ENCODE peak calls at places on chromosomes 2 and 18, in seven cellular contexts. N is neural crest cell, V is kidney epithelial cell, O is endodermal cell, H is upper lobe of right lung, Z is adrenal gland, B is BJ. C is an unnamed sample.

GRCh38 chr2:113203217-113203530 is 29.4 kb downstream of the PSD4 start:
- DNase-seq in N (no peak), V (no peak), O (no peak), H (no peak), Z (no peak), B (no peak), C (no peak)

GRCh38 chr2:145036421-145036901 is 516.5 kb upstream of the ZEB2 start:
- DNase-seq in N (no peak), V (no peak), O (no peak), H (no peak), Z (no peak), B (no peak), C (no peak)

GRCh38 chr18:43563780-43564179 is 286.5 kb upstream of the SYT4 start:
- DNase-seq in N (peak; percentile 32), V (no peak), O (peak; percentile 63), H (no peak), Z (peak; percentile 59), B (no peak), C (no peak)

GRCh38 chr2:229273384-229274338 is 2.6 kb upstream of the PID1 start:
- DNase-seq in N (peak; percentile 47), V (peak; percentile 58), O (peak; percentile 91), H (peak; percentile 74), Z (peak; percentile 74), B (no peak), C (peak; percentile 50)

GRCh38 chr2:113136828-113137775 is 9.7 kb downstream of the IL1RN start:
- DNase-seq in N (peak; percentile 60), V (no peak), O (peak; percentile 74), H (no peak), Z (no peak), B (no peak), C (no peak)

GRCh38 chr2:31935370-31935769 is 75.4 kb downstream of the MEMO1 start:
- DNase-seq in N (no peak), V (no peak), O (no peak), H (no peak), Z (no peak), B (no peak), C (no peak)

GRCh38 chr2:196590286-196590685 is 49.2 kb upstream of the CCDC150 start:
- DNase-seq in N (no peak), V (no peak), O (no peak), H (no peak), Z (no peak), B (no peak), C (no peak)

GRCh38 chr2:54634564-54635511 is 88.6 kb upstream of the EML6 start:
- DNase-seq in N (peak; percentile 20), V (peak; percentile 88), O (no peak), H (no peak), Z (peak; percentile 81), B (peak; percentile 51), C (no peak)

GRCh38 chr2:214139630-214140284 is 271.1 kb upstream of the VWC2L start:
- DNase-seq in N (no peak), V (no peak), O (no peak), H (no peak), Z (no peak), B (peak; percentile 13), C (no peak)

GRCh38 chr18:79615091-79615490 is 64.5 kb upstream of the CTDP1 start:
- DNase-seq in N (no peak), V (no peak), O (no peak), H (peak; percentile 36), Z (no peak), B (no peak), C (no peak)

GRCh38 chr2:220969348-220969747 is 602.8 kb downstream of the EPHA4 start:
- DNase-seq in N (no peak), V (no peak), O (no peak), H (no peak), Z (no peak), B (no peak), C (no peak)

GRCh38 chr2:101972621-101973434 is 18.9 kb upstream of the IL1R2 start:
- DNase-seq in N (no peak), V (no peak), O (no peak), H (no peak), Z (peak; percentile 42), B (peak; percentile 96), C (no peak)

GRCh38 chr2:223993634-223994232 is 36.5 kb downstream of the MRPL44 start:
- DNase-seq in N (peak; percentile 60), V (peak; percentile 47), O (peak; percentile 85), H (no peak), Z (peak; percentile 48), B (no peak), C (peak; percentile 34)

GRCh38 chr2:222610746-222611145 is 45.1 kb downstream of the FARSB start:
- DNase-seq in N (no peak), V (no peak), O (no peak), H (no peak), Z (no peak), B (no peak), C (no peak)

GRCh38 chr18:48529796-48530195 is 9.0 kb upstream of the CTIF start:
- DNase-seq in N (no peak), V (peak; percentile 91), O (peak; percentile 39), H (no peak), Z (no peak), B (no peak), C (no peak)

GRCh38 chr2:239279508-239280295 is 121.1 kb downstream of the HDAC4 start:
- DNase-seq in N (no peak), V (no peak), O (peak; percentile 34), H (peak; percentile 51), Z (peak; percentile 11), B (no peak), C (no peak)

GRCh38 chr2:4255491-4255890 is 552.1 kb downstream of the DCDC2C start:
- DNase-seq in N (no peak), V (no peak), O (no peak), H (no peak), Z (no peak), B (no peak), C (no peak)

GRCh38 chr2:169107645-169108044 is 38.3 kb downstream of the DHRS9 start:
- DNase-seq in N (no peak), V (no peak), O (no peak), H (no peak), Z (no peak), B (no peak), C (no peak)

GRCh38 chr2:195561205-195562032 is 95.6 kb upstream of the SLC39A10 start:
- DNase-seq in N (no peak), V (peak; percentile 51), O (no peak), H (no peak), Z (no peak), B (peak; percentile 94), C (peak; percentile 92)

GRCh38 chr2:111030271-111030891 is 90.3 kb upstream of the BCL2L11 start:
- DNase-seq in N (no peak), V (peak; percentile 51), O (peak; percentile 42), H (no peak), Z (no peak), B (no peak), C (no peak)

GRCh38 chr18:3595282-3596273 is 145.6 kb downstream of the TGIF1 start:
- DNase-seq in N (no peak), V (peak; percentile 99), O (peak; percentile 61), H (no peak), Z (peak; percentile 81), B (peak; percentile 88), C (peak; percentile 99)

GRCh38 chr2:107303964-107304363 is 418.0 kb upstream of the ST6GAL2 start:
- DNase-seq in N (no peak), V (peak; percentile 14), O (no peak), H (no peak), Z (no peak), B (no peak), C (peak; percentile 37)

GRCh38 chr2:67215214-67215613 is 181.9 kb upstream of the ETAA1 start:
- DNase-seq in N (peak; percentile 58), V (no peak), O (peak; percentile 93), H (peak; percentile 77), Z (peak; percentile 67), B (no peak), C (peak; percentile 18)

GRCh38 chr18:45106331-45106774 is 425.7 kb downstream of the SETBP1 start:
- DNase-seq in N (no peak), V (no peak), O (no peak), H (no peak), Z (no peak), B (peak; percentile 26), C (no peak)

GRCh38 chr2:70143314-70144150 is 47.3 kb downstream of the C2orf42 start:
- DNase-seq in N (no peak), V (no peak), O (peak; percentile 68), H (peak; percentile 64), Z (peak; percentile 78), B (no peak), C (no peak)

GRCh38 chr2:15890936-15891905 is 49.1 kb upstream of the MYCN start:
- DNase-seq in N (no peak), V (peak; percentile 34), O (peak; percentile 62), H (no peak), Z (no peak), B (no peak), C (no peak)

GRCh38 chr2:189347540-189347939 is 93.7 kb upstream of the WDR75 start:
- DNase-seq in N (no peak), V (peak; percentile 79), O (no peak), H (no peak), Z (peak; percentile 82), B (peak; percentile 79), C (peak; percentile 70)
- TF ChIP-seq CTCF in N (no peak), V (peak; percentile 9), O (peak; percentile 46), H (peak; percentile 24), Z (no peak), B (peak; percentile 10), C (peak; percentile 9)

GRCh38 chr2:180564051-180564450 is 416.4 kb upstream of the UBE2E3 start:
- DNase-seq in N (no peak), V (no peak), O (no peak), H (no peak), Z (no peak), B (no peak), C (no peak)
- TF ChIP-seq CTCF in N (no peak), V (no peak), O (no peak), H (no peak), Z (no peak), B (no peak), C (no peak)

GRCh38 chr2:234293973-234294372 is 202.9 kb downstream of the ARL4C start:
- DNase-seq in N (no peak), V (no peak), O (no peak), H (no peak), Z (no peak), B (no peak), C (no peak)
- TF ChIP-seq CTCF in N (peak; percentile 21), V (peak; percentile 24), O (peak; percentile 66), H (no peak), Z (no peak), B (no peak), C (peak; percentile 9)

GRCh38 chr2:171432206-171432968 is 1.4 kb downstream of the METTL8 start:
- DNase-seq in N (no peak), V (no peak), O (no peak), H (no peak), Z (no peak), B (no peak), C (no peak)

GRCh38 chr2:171432969-171433762 is 624 bp downstream of the METTL8 start:
- DNase-seq in N (no peak), V (no peak), O (peak; percentile 64), H (no peak), Z (peak; percentile 31), B (no peak), C (no peak)

GRCh38 chr2:171436307-171436706 is 2.3 kb downstream of the DCAF17 start:
- DNase-seq in N (no peak), V (no peak), O (no peak), H (no peak), Z (no peak), B (no peak), C (peak; percentile 35)

GRCh38 chr2:171434671-171434980 is 600 bp downstream of the DCAF17 start:
- DNase-seq in N (no peak), V (no peak), O (no peak), H (no peak), Z (no peak), B (no peak), C (no peak)

GRCh38 chr2:171433763-171434670 is at the start of the genes DCAF17 and METTL8:
- DNase-seq in N (peak; percentile 86), V (peak; percentile 85), O (peak; percentile 99), H (peak; percentile 98), Z (peak; percentile 97), B (peak; percentile 78), C (peak; percentile 83)
- TF ChIP-seq CTCF in N (peak; percentile 49), V (no peak), O (peak; percentile 79), H (peak; percentile 44), Z (no peak), B (peak; percentile 34), C (no peak)